ENCODE peak calls at places on chromosome 21, in ten cellular contexts. N, P, D, M, E, V, F, H, O and I are unnamed samples.

GRCh38 chr21:33157303-33157702 is 72.4 kb upstream of the IFNAR2 start:
- DNase-seq in F (peak), E (no peak), V (no peak), H (peak), D (no peak), O (no peak), P (peak), N (no peak), M (peak), I (no peak)

GRCh38 chr21:33736569-33736968 is 94.3 kb downstream of the ITSN1 start:
- DNase-seq in D (no peak), M (no peak), P (no peak), E (no peak), V (no peak), N (no peak), F (no peak), O (no peak), H (no peak), I (no peak)

GRCh38 chr21:44441581-44442265 is 13.6 kb upstream of the LRRC3 start:
- DNase-seq in H (no peak), V (peak), D (no peak), E (no peak), M (no peak), F (no peak), N (no peak), P (no peak), O (no peak), I (no peak)

GRCh38 chr21:38478782-38479181 is 19.5 kb downstream of the ERG start:
- DNase-seq in F (no peak), M (no peak), O (no peak), V (no peak), N (peak), E (no peak), H (peak), P (peak), D (no peak), I (no peak)

GRCh38 chr21:31218830-31219608 is 125.0 kb downstream of the TIAM1 start:
- DNase-seq in E (peak), F (peak), N (no peak), M (peak), V (no peak), P (peak), H (no peak), D (peak), O (peak), I (no peak)

GRCh38 chr21:44421901-44422840 is 33.1 kb upstream of the LRRC3 start:
- DNase-seq in P (no peak), E (no peak), D (no peak), F (no peak), M (no peak), H (no peak), N (no peak), V (peak), O (no peak), I (no peak)

GRCh38 chr21:31282095-31282709 is 61.9 kb downstream of the TIAM1 start:
- DNase-seq in V (no peak), O (no peak), F (no peak), D (no peak), E (peak), M (no peak), H (no peak), N (no peak), P (peak), I (no peak)

GRCh38 chr21:32371913-32372314 is 20.9 kb downstream of the URB1 start:
- DNase-seq in E (peak), M (no peak), H (peak), O (peak), V (no peak), F (no peak), P (peak), N (no peak), D (peak), I (no peak)

GRCh38 chr21:38460171-38460742 is 38.0 kb downstream of the ERG start:
- DNase-seq in N (no peak), D (peak), M (no peak), V (no peak), H (no peak), F (no peak), P (peak), E (no peak), O (no peak), I (no peak)

GRCh38 chr21:32770514-32771133 is 931 bp downstream of the PAXBP1 start:
- DNase-seq in N (peak), E (peak), H (no peak), O (no peak), P (no peak), V (no peak), D (peak), M (no peak), F (peak), I (no peak)

GRCh38 chr21:38467369-38467768 is 30.9 kb downstream of the ERG start:
- DNase-seq in M (no peak), V (no peak), D (no peak), N (no peak), P (no peak), H (peak), E (no peak), F (no peak), O (no peak), I (no peak)

GRCh38 chr21:43758132-43758619 is 17.9 kb downstream of the CSTB start:
- DNase-seq in E (peak), F (no peak), O (peak), D (peak), V (no peak), N (no peak), H (no peak), P (peak), M (no peak), I (no peak)

GRCh38 chr21:27244796-27245195 is 277.9 kb upstream of the ADAMTS5 start:
- DNase-seq in O (no peak), F (no peak), P (peak), M (no peak), V (no peak), D (no peak), N (no peak), E (no peak), H (no peak), I (no peak)

GRCh38 chr21:29473808-29474207 is 175.1 kb downstream of the BACH1 start:
- DNase-seq in O (no peak), P (no peak), N (no peak), D (no peak), F (no peak), E (no peak), H (no peak), V (no peak), M (no peak), I (no peak)

GRCh38 chr21:27475363-27475955 is 508.6 kb upstream of the ADAMTS5 start:
- DNase-seq in M (no peak), F (no peak), D (no peak), E (no peak), O (no peak), V (no peak), H (no peak), P (no peak), N (no peak), I (no peak)

GRCh38 chr21:32184059-32184458 is 94.8 kb downstream of the MIS18A start:
- DNase-seq in E (no peak), M (no peak), O (no peak), N (no peak), P (no peak), D (no peak), H (no peak), V (no peak), F (peak), I (no peak)

GRCh38 chr21:17726047-17726446 is 93.1 kb downstream of the C21orf91 start:
- DNase-seq in E (no peak), N (no peak), F (no peak), D (no peak), O (no peak), V (no peak), M (peak), H (peak), P (no peak), I (no peak)

GRCh38 chr21:26840912-26841311 is 4.3 kb downstream of the ADAMTS1 start:
- DNase-seq in N (no peak), E (peak), D (no peak), O (peak), M (no peak), V (peak), F (peak), H (no peak), P (peak), I (no peak)

GRCh38 chr21:17577701-17578100 is 35.0 kb downstream of the BTG3 start:
- DNase-seq in E (no peak), F (no peak), M (no peak), V (no peak), H (no peak), P (no peak), D (peak), N (no peak), O (no peak), I (peak)

GRCh38 chr21:33299181-33299752 is 25.5 kb upstream of the IFNAR1 start:
- DNase-seq in N (peak), P (no peak), O (no peak), D (no peak), M (no peak), V (no peak), F (no peak), H (peak), E (no peak), I (no peak)

GRCh38 chr21:26572668-26573381 is at the start of gene CYYR1:
- DNase-seq in F (peak), O (no peak), N (no peak), H (no peak), D (no peak), E (no peak), M (peak), P (peak), V (no peak), I (no peak)

GRCh38 chr21:29187939-29188338 is 57.5 kb downstream of the MAP3K7CL start:
- DNase-seq in F (no peak), O (peak), H (no peak), P (peak), D (peak), N (no peak), E (no peak), V (no peak), M (no peak), I (peak)

GRCh38 chr21:28833609-28834008 is 159.1 kb downstream of the LTN1 start:
- DNase-seq in O (no peak), M (no peak), V (no peak), F (no peak), N (no peak), D (no peak), P (no peak), E (no peak), H (no peak), I (no peak)

GRCh38 chr21:44572959-44573583 is 458 bp upstream of the KRTAP10-4 start:
- DNase-seq in D (no peak), O (no peak), M (no peak), F (no peak), V (peak), N (no peak), P (no peak), H (no peak), E (no peak), I (no peak)

GRCh38 chr21:23963454-23963853 is 1643.8 kb downstream of the MRPL39 start:
- DNase-seq in F (no peak), E (no peak), M (no peak), O (no peak), H (no peak), N (no peak), D (no peak), V (no peak), P (no peak), I (no peak)

GRCh38 chr21:38440746-38441145 is 57.5 kb downstream of the ERG start:
- DNase-seq in V (no peak), D (no peak), N (no peak), F (peak), O (no peak), M (peak), E (no peak), P (peak), H (peak), I (no peak)

GRCh38 chr21:33399821-33400220 is 3.4 kb upstream of the IFNGR2 start:
- DNase-seq in F (no peak), O (no peak), V (no peak), E (no peak), P (no peak), D (no peak), M (no peak), H (peak), N (no peak), I (no peak)

GRCh38 chr21:29938968-29939858 is 583 bp downstream of the GRIK1 start:
- DNase-seq in M (peak), V (peak), N (no peak), D (no peak), P (peak), E (no peak), O (no peak), F (peak), H (no peak), I (no peak)

GRCh38 chr21:31371715-31372114 is 27.7 kb upstream of the TIAM1 start:
- DNase-seq in H (no peak), F (no peak), M (no peak), N (no peak), D (no peak), V (no peak), E (no peak), P (no peak), O (no peak), I (no peak)

GRCh38 chr21:38277501-38278111 is 20.8 kb downstream of the KCNJ15 start:
- DNase-seq in O (no peak), E (peak), M (no peak), H (peak), N (no peak), P (peak), D (no peak), V (no peak), F (peak), I (no peak)

GRCh38 chr21:30227633-30228404 is 11.9 kb upstream of the CLDN8 start:
- DNase-seq in V (no peak), H (peak), M (no peak), F (peak), D (peak), O (peak), P (peak), N (no peak), E (peak), I (peak)

GRCh38 chr21:44592446-44593365 is at the start of gene KRTAP10-6:
- DNase-seq in N (no peak), P (no peak), M (no peak), F (no peak), V (peak), D (no peak), O (no peak), H (no peak), E (no peak), I (no peak)

GRCh38 chr21:33817136-33817535 is 98.5 kb downstream of the ATP5PO start:
- DNase-seq in D (no peak), M (no peak), E (no peak), V (no peak), P (no peak), H (no peak), N (no peak), O (no peak), F (no peak), I (no peak)

GRCh38 chr21:31221051-31221450 is 123.0 kb downstream of the TIAM1 start:
- DNase-seq in N (no peak), D (no peak), O (no peak), H (no peak), M (no peak), F (no peak), E (peak), V (no peak), P (no peak), I (no peak)

GRCh38 chr21:43727571-43728466 is 8.9 kb downstream of the PDXK start:
- DNase-seq in O (peak), M (no peak), P (peak), V (no peak), D (no peak), E (no peak), H (peak), N (no peak), F (no peak), I (peak)

GRCh38 chr21:33308586-33309490 is 15.9 kb upstream of the IFNAR1 start:
- DNase-seq in D (peak), E (no peak), H (peak), V (no peak), M (no peak), N (peak), P (peak), F (peak), O (no peak), I (no peak)

GRCh38 chr21:43812139-43812821 is 22.9 kb downstream of the RRP1 start:
- DNase-seq in D (peak), V (no peak), O (no peak), M (no peak), H (peak), F (peak), E (no peak), N (no peak), P (no peak), I (no peak)

GRCh38 chr21:36698160-36699025 is 522 bp upstream of the SIM2 start:
- DNase-seq in H (no peak), M (peak), O (no peak), N (no peak), F (no peak), P (no peak), D (no peak), V (no peak), E (no peak), I (no peak)
- H3K4me3 ChIP-seq in H (no peak), M (peak), O (peak), N (no peak), F (peak), P (peak), D (peak), V (peak), E (peak), I (peak)

DNA sequence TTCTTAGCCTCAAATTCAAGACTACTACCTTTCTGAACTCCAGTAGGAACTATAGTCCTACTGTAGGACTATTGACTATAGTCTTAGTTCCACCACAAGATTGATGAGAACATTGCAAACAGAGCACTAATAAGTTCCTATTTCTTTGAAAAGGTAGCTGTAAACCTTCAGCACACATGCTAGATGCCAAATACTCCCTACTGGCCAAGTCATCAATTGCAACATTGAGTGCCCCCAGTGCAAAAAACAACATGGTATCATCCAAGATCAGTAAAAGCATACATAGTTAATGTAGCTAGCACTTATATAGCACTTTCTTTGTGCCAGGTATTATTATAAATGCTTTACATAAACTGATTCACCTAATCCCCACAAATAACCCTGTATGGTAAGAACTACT is 99.8 kb downstream of the MRPL39 start:
- DNase-seq in H (peak), D (no peak), M (no peak), F (no peak), E (no peak), V (no peak), N (no peak), P (no peak), O (no peak), I (no peak)
- H3K4me3 ChIP-seq in H (no peak), D (no peak), M (no peak), F (no peak), E (no peak), V (no peak), N (no peak), P (no peak), O (no peak), I (no peak)

GRCh38 chr21:42285569-42286245 is 29.5 kb downstream of the TFF3 start:
- DNase-seq in V (no peak), D (no peak), M (no peak), N (no peak), F (no peak), P (no peak), O (no peak), H (no peak), E (no peak), I (no peak)

GRCh38 chr21:42289926-42290325 is 25.3 kb downstream of the TFF3 start:
- DNase-seq in V (no peak), N (no peak), D (no peak), H (peak), F (no peak), P (no peak), O (no peak), M (no peak), E (peak), I (no peak)

GRCh38 chr21:42287193-42288083 is 27.8 kb downstream of the TFF3 start:
- DNase-seq in M (no peak), N (no peak), V (no peak), E (no peak), H (no peak), F (no peak), D (no peak), O (no peak), P (no peak), I (no peak)

GRCh38 chr21:42288962-42289361 is 26.2 kb downstream of the TFF3 start:
- DNase-seq in E (no peak), V (no peak), F (no peak), H (no peak), O (no peak), N (no peak), P (no peak), D (no peak), M (no peak), I (no peak)

DNA sequence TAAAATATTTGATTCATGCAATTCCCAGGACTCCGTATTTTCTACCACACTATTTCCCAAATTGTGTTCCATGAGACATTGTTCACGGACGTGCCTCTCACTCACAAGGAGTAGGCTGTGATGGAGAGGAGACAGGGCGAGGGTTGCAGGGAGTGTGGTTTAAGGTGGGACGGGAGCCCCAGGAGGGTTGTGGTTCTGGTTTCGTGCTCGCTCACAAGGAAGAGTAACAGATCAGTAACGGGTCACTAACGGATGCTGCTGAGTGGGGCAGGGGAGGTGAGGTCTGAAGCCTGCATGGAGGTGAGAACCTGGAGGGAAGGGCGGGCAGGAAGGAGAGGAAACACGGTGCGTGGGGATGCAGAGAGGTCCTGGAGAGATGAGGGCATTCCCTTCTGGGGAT is 28.8 kb downstream of the TFF3 start:
- DNase-seq in O (no peak), P (no peak), N (no peak), D (no peak), M (no peak), V (no peak), H (peak), F (no peak), E (no peak), I (no peak)
- H3K4me3 ChIP-seq in O (no peak), P (no peak), N (no peak), D (no peak), M (no peak), V (no peak), H (no peak), F (no peak), E (no peak), I (no peak)

GRCh38 chr21:41777934-41778815 is 11.3 kb upstream of the RIPK4 start:
- DNase-seq in H (peak), E (peak), F (peak), O (peak), N (no peak), V (peak), D (peak), M (peak), P (peak), I (peak)

GRCh38 chr21:41780337-41781046 is 13.6 kb upstream of the RIPK4 start:
- DNase-seq in O (no peak), V (peak), D (no peak), H (no peak), E (no peak), N (no peak), M (no peak), P (no peak), F (peak), I (no peak)

GRCh38 chr21:41779659-41780058 is 12.8 kb upstream of the RIPK4 start:
- DNase-seq in O (no peak), N (no peak), M (no peak), D (no peak), V (peak), F (peak), H (no peak), E (no peak), P (no peak), I (peak)

GRCh38 chr21:41781047-41781405 is 14.2 kb upstream of the RIPK4 start:
- DNase-seq in M (no peak), E (no peak), F (peak), V (no peak), H (no peak), P (no peak), O (no peak), D (no peak), N (no peak), I (no peak)

DNA sequence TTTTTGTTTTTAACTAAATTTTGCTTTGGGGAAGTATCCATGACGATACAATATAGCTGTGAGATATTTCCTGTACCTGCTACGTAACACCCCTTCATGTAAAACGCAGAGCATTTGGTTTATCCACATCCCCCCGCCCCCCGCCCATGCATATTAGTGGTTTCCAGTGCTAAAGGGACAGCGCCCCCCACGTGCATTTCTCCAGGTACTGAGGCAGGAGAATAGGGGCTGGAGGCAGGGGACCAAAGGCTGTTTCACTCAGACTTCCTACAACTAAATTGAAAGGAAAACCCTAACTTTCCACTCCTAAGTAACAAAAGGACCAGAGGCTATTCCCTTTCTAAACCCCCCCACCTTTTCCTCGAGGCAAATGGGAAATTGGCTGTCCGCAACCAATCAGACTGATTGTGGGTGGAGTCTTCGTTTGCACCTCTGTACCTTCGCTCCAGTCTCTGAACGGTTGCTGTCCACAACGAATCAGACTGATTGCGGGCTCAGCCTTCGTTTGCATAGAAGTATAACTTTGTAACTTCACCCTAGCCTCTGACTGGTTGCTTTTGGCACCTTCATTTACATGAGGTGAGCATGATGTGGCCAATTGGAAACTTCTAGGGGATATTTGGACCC is 12.2 kb upstream of the RIPK4 start:
- DNase-seq in P (no peak), H (no peak), N (no peak), V (peak), M (peak), F (peak), O (no peak), D (no peak), E (no peak), I (peak)
- H3K4me3 ChIP-seq in P (no peak), H (no peak), N (no peak), V (no peak), M (no peak), F (peak), O (no peak), D (no peak), E (no peak), I (no peak)